ENCODE peak calls at places on chromosomes 1 and 21, in seven cellular contexts. E is activated CD4-positive, CD25-positive, alpha-beta regulatory T cell treated with anti-CD3 and anti-CD28 coated beads, Interleukin-2, amount 50 U/mL, for 16 hours; W is NCI-H1694 treated with DMSO at 0.1 percent for 48 hours; K is mucosa of descending colon; V is OCI-LY7; U is mucosa of gallbladder; B is C1 segment of cervical spinal cord. H is an unnamed sample.

GRCh38 chr1:64962447-64962846 is 3.9 kb downstream of the JAK1 start:
- DNase-seq in E (no peak), K (no peak), B (no peak), V (peak), W (no peak), U (no peak), H (no peak)

GRCh38 chr1:162899422-162900168 is 38.6 kb upstream of the CCDC190 start:
- DNase-seq in V (no peak), E (no peak), K (no peak), U (no peak), B (no peak), W (no peak), H (no peak)

GRCh38 chr1:204574856-204575145 is 58.6 kb downstream of the MDM4 start:
- DNase-seq in W (peak), V (no peak), B (no peak), K (no peak), E (no peak), U (no peak), H (no peak)

GRCh38 chr1:110870721-110871388 is 2.1 kb upstream of the CD53 start:
- DNase-seq in W (no peak), B (no peak), E (no peak), V (peak), K (no peak), U (no peak), H (no peak)

GRCh38 chr1:116806245-116806644 is 52.0 kb downstream of the CD2 start:
- DNase-seq in W (no peak), U (no peak), V (no peak), B (no peak), E (peak), K (no peak), H (no peak)

GRCh38 chr1:158199840-158200239 is 19.1 kb downstream of the CD1D start:
- DNase-seq in U (peak), K (no peak), V (no peak), W (no peak), B (no peak), E (no peak), H (no peak)

GRCh38 chr1:20210736-20211405 is 24.6 kb upstream of the PLA2G2C start:
- DNase-seq in E (no peak), W (no peak), B (no peak), K (no peak), U (peak), V (no peak), H (no peak)

GRCh38 chr1:6342031-6342430 is 51.5 kb downstream of the ACOT7 start:
- DNase-seq in E (no peak), U (no peak), V (no peak), K (no peak), W (no peak), B (no peak), H (no peak)

GRCh38 chr1:47393141-47393540 is 22.9 kb upstream of the FOXE3 start:
- DNase-seq in B (no peak), E (no peak), K (no peak), U (no peak), W (no peak), V (no peak), H (no peak)

GRCh38 chr1:153359241-153359640 is 1.6 kb downstream of the S100A9 start:
- DNase-seq in U (no peak), E (no peak), W (no peak), B (no peak), V (no peak), K (no peak), H (no peak)

GRCh38 chr1:213934642-213935041 is 53.1 kb upstream of the PROX1 start:
- DNase-seq in U (peak), B (no peak), V (no peak), E (no peak), K (no peak), W (no peak), H (peak)

GRCh38 chr21:15139881-15140280 is 75.1 kb upstream of the NRIP1 start:
- DNase-seq in E (no peak), W (no peak), K (no peak), U (no peak), B (no peak), V (no peak), H (no peak)

GRCh38 chr1:235532350-235532749 is 28.1 kb upstream of the B3GALNT2 start:
- DNase-seq in V (no peak), W (no peak), U (no peak), E (no peak), B (no peak), K (no peak), H (no peak)

GRCh38 chr1:232962761-232963357 is 12.4 kb downstream of the NTPCR start:
- DNase-seq in U (no peak), K (no peak), W (no peak), E (no peak), B (no peak), V (no peak), H (no peak)

GRCh38 chr1:66271216-66271903 is 262.6 kb upstream of the SGIP1 start:
- DNase-seq in U (peak), B (no peak), E (no peak), K (peak), W (peak), V (peak), H (peak)

GRCh38 chr21:27590271-27590670 is 623.4 kb upstream of the ADAMTS5 start:
- DNase-seq in W (no peak), B (no peak), U (no peak), E (no peak), V (no peak), K (no peak), H (no peak)

GRCh38 chr21:41961282-41961701 is 7.5 kb upstream of the C2CD2 start:
- DNase-seq in W (no peak), K (no peak), B (no peak), E (no peak), U (no peak), V (no peak), H (no peak)

GRCh38 chr21:41663805-41664788 is 102.8 kb downstream of the RIPK4 start:
- DNase-seq in B (no peak), V (no peak), K (peak), U (peak), W (no peak), E (no peak), H (peak)

GRCh38 chr1:83701396-83701795 is 297.5 kb downstream of the TTLL7 start:
- DNase-seq in K (no peak), B (no peak), W (no peak), E (no peak), U (no peak), V (no peak), H (no peak)

GRCh38 chr1:11568687-11569086 is 85.5 kb downstream of the FBXO2 start:
- DNase-seq in W (no peak), E (no peak), V (no peak), K (no peak), U (no peak), B (no peak), H (no peak)

GRCh38 chr1:161198877-161199431 is at the start of gene ADAMTS4:
- DNase-seq in E (no peak), K (peak), B (no peak), V (no peak), U (peak), W (peak), H (no peak)

GRCh38 chr1:162192763-162193162 is 123.3 kb downstream of the NOS1AP start:
- DNase-seq in E (no peak), U (no peak), K (no peak), W (no peak), V (no peak), B (no peak), H (no peak)

GRCh38 chr1:115640384-115640783 is 1.4 kb upstream of the VANGL1 start:
- DNase-seq in B (no peak), E (no peak), K (no peak), U (no peak), V (no peak), W (no peak), H (no peak)

GRCh38 chr1:18913065-18913502 is 10.7 kb upstream of the ALDH4A1 start:
- DNase-seq in K (peak), V (peak), E (peak), U (peak), W (peak), B (no peak), H (peak)

GRCh38 chr1:208270679-208271111 is 26.5 kb upstream of the PLXNA2 start:
- DNase-seq in B (no peak), E (no peak), V (no peak), U (no peak), K (no peak), W (peak), H (no peak)

GRCh38 chr1:1162597-1163537 is 10.8 kb upstream of the TTLL10 start:
- DNase-seq in U (peak), K (peak), E (no peak), B (no peak), V (no peak), W (no peak), H (peak)

GRCh38 chr1:241624925-241625324 is 15.2 kb downstream of the CHML start:
- DNase-seq in U (no peak), E (no peak), V (no peak), K (no peak), B (no peak), W (no peak), H (no peak)

GRCh38 chr21:41366522-41367151 is 4.8 kb downstream of the MX2 start:
- DNase-seq in B (no peak), U (peak), E (no peak), K (peak), W (no peak), V (peak), H (no peak)

H was measured in pancreas.